ENCODE peak calls at places on chromosomes 6 and 20, in five cellular contexts. One of them, this sample, is unnamed.

GRCh38 chr6:145206247-145206907 is 528.9 kb downstream of the EPM2A start:
- DNase-seq in suprapubic skin: no peak
- DNase-seq in mucosa of descending colon: no peak
- DNase-seq in uterus: no peak
- DNase-seq in colonic mucosa: no peak
- DNase-seq in this sample: no peak

GRCh38 chr6:51814418-51814817 is 273.0 kb downstream of the PKHD1 start:
- DNase-seq in colonic mucosa: no peak
- DNase-seq in suprapubic skin: no peak
- DNase-seq in uterus: no peak
- DNase-seq in mucosa of descending colon: no peak
- DNase-seq in this sample: no peak

GRCh38 chr20:49276895-49277785 is 717 bp downstream of the ZNFX1 start:
- DNase-seq in suprapubic skin: peak; percentile 82
- DNase-seq in mucosa of descending colon: peak; percentile 56
- DNase-seq in colonic mucosa: peak; percentile 50
- DNase-seq in uterus: no peak
- DNase-seq in this sample: peak; percentile 14

GRCh38 chr6:1757133-1757532 is 147.4 kb downstream of the FOXC1 start:
- DNase-seq in colonic mucosa: no peak
- DNase-seq in mucosa of descending colon: no peak
- DNase-seq in suprapubic skin: no peak
- DNase-seq in uterus: no peak
- DNase-seq in this sample: no peak

GRCh38 chr6:15824851-15825250 is 162.0 kb upstream of the DTNBP1 start:
- DNase-seq in mucosa of descending colon: no peak
- DNase-seq in uterus: no peak
- DNase-seq in colonic mucosa: no peak
- DNase-seq in suprapubic skin: no peak
- DNase-seq in this sample: no peak

GRCh38 chr20:32581839-32582658 is 3.1 kb downstream of the NOL4L start:
- DNase-seq in colonic mucosa: no peak
- DNase-seq in mucosa of descending colon: no peak
- DNase-seq in suprapubic skin: no peak
- DNase-seq in uterus: no peak
- DNase-seq in this sample: no peak

GRCh38 chr6:40302856-40303449 is 284.2 kb downstream of the LRFN2 start:
- DNase-seq in uterus: no peak
- DNase-seq in suprapubic skin: no peak
- DNase-seq in mucosa of descending colon: no peak
- DNase-seq in colonic mucosa: no peak
- DNase-seq in this sample: no peak

GRCh38 chr20:34475979-34476736 is 40.1 kb upstream of the DYNLRB1 start:
- DNase-seq in colonic mucosa: peak; percentile 37
- DNase-seq in mucosa of descending colon: peak; percentile 47
- DNase-seq in uterus: peak; percentile 28
- DNase-seq in suprapubic skin: no peak
- DNase-seq in this sample: peak; percentile 30

GRCh38 chr6:166240889-166241288 is 67.3 kb downstream of the PRR18 start:
- DNase-seq in uterus: no peak
- DNase-seq in mucosa of descending colon: no peak
- DNase-seq in colonic mucosa: no peak
- DNase-seq in suprapubic skin: no peak
- DNase-seq in this sample: no peak

GRCh38 chr6:31474871-31475286 is 23.1 kb upstream of the MICB start:
- DNase-seq in suprapubic skin: peak; percentile 48
- DNase-seq in mucosa of descending colon: no peak
- DNase-seq in colonic mucosa: no peak
- DNase-seq in uterus: no peak
- DNase-seq in this sample: no peak

GRCh38 chr6:170244721-170245201 is 46.1 kb downstream of the DLL1 start:
- DNase-seq in colonic mucosa: no peak
- DNase-seq in uterus: no peak
- DNase-seq in suprapubic skin: no peak
- DNase-seq in mucosa of descending colon: no peak
- DNase-seq in this sample: no peak

GRCh38 chr6:3797231-3798200 is 46.0 kb upstream of the PXDC1 start:
- DNase-seq in mucosa of descending colon: no peak
- DNase-seq in colonic mucosa: no peak
- DNase-seq in uterus: no peak
- DNase-seq in suprapubic skin: no peak
- DNase-seq in this sample: no peak

GRCh38 chr6:41878246-41878645 is 16.9 kb downstream of the USP49 start:
- DNase-seq in uterus: no peak
- DNase-seq in mucosa of descending colon: no peak
- DNase-seq in colonic mucosa: no peak
- DNase-seq in suprapubic skin: no peak
- DNase-seq in this sample: no peak

GRCh38 chr6:152472325-152472724 is 164.8 kb downstream of the SYNE1 start:
- DNase-seq in suprapubic skin: no peak
- DNase-seq in colonic mucosa: no peak
- DNase-seq in uterus: no peak
- DNase-seq in mucosa of descending colon: no peak
- DNase-seq in this sample: no peak

GRCh38 chr20:10379761-10380160 is 54.3 kb downstream of the MKKS start:
- DNase-seq in colonic mucosa: no peak
- DNase-seq in suprapubic skin: no peak
- DNase-seq in uterus: no peak
- DNase-seq in mucosa of descending colon: no peak
- DNase-seq in this sample: no peak

GRCh38 chr20:23159256-23159922 is 73.3 kb upstream of the CD93 start:
- DNase-seq in suprapubic skin: no peak
- DNase-seq in mucosa of descending colon: no peak
- DNase-seq in colonic mucosa: no peak
- DNase-seq in uterus: no peak
- DNase-seq in this sample: no peak

GRCh38 chr20:59007758-59008511 is 881 bp upstream of the CTSZ start:
- DNase-seq in uterus: no peak
- DNase-seq in suprapubic skin: no peak
- DNase-seq in mucosa of descending colon: peak; percentile 60
- DNase-seq in colonic mucosa: peak; percentile 45
- DNase-seq in this sample: peak; percentile 44

GRCh38 chr6:155638200-155638599 is 182.6 kb upstream of the NOX3 start:
- DNase-seq in uterus: no peak
- DNase-seq in mucosa of descending colon: no peak
- DNase-seq in suprapubic skin: no peak
- DNase-seq in colonic mucosa: no peak
- DNase-seq in this sample: no peak

GRCh38 chr20:35776513-35777101 is 4.8 kb downstream of the PHF20 start:
- DNase-seq in mucosa of descending colon: peak; percentile 62
- DNase-seq in uterus: peak; percentile 58
- DNase-seq in colonic mucosa: peak; percentile 65
- DNase-seq in suprapubic skin: peak; percentile 82
- DNase-seq in this sample: peak; percentile 58

GRCh38 chr6:13402711-13403110 is 74.4 kb upstream of the TBC1D7 start:
- DNase-seq in mucosa of descending colon: no peak
- DNase-seq in suprapubic skin: no peak
- DNase-seq in colonic mucosa: no peak
- DNase-seq in uterus: no peak
- DNase-seq in this sample: no peak

DNA sequence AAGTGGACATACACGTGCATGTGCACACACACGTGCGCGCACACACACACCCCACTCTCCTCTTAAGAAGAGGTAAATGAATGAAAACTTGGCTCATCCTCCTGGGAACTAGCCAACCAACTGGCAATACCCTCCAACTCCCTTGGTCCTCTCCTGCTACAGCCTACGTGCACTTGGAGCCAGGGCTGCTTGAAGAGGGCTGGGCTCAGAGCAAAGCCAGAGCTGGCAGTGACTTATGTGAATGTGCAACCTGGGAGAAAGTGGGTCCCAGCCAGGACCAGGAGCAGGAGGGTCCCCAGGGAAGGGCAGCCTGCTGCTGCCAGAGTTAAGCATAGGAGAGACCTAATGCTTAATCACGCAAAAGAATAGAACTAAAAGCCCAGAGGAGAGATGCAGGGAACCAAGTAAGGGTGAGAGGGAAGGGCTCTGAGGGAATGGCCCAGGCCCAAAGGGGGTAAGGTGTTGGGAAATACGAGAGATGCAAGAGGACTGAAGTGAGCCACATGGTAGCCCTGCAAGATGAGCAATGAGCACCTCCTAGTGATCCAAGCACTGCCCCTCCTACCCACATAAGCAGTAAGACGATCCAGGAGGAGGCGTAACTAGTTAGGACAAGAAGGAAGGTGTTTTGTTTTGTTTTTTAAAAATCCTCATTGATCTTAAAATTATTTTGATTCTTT is 24.7 kb downstream of the TRAF3IP2 start:
- DNase-seq in suprapubic skin: no peak
- DNase-seq in uterus: peak; percentile 51
- DNase-seq in mucosa of descending colon: no peak
- DNase-seq in colonic mucosa: no peak
- DNase-seq in this sample: no peak
- TF ChIP-seq CTCF in suprapubic skin: no peak
- TF ChIP-seq CTCF in uterus: no peak
- TF ChIP-seq CTCF in mucosa of descending colon: no peak
- TF ChIP-seq CTCF in colonic mucosa: no peak
- TF ChIP-seq CTCF in this sample: no peak

GRCh38 chr20:62899633-62900051 is 26.7 kb downstream of the DIDO1 start:
- DNase-seq in suprapubic skin: no peak
- DNase-seq in uterus: no peak
- DNase-seq in colonic mucosa: no peak
- DNase-seq in mucosa of descending colon: peak; percentile 42
- DNase-seq in this sample: no peak

GRCh38 chr20:62901891-62902290 is 24.4 kb downstream of the DIDO1 start:
- DNase-seq in colonic mucosa: no peak
- DNase-seq in mucosa of descending colon: no peak
- DNase-seq in uterus: no peak
- DNase-seq in suprapubic skin: no peak
- DNase-seq in this sample: no peak

GRCh38 chr20:62900052-62900691 is 26.1 kb downstream of the DIDO1 start:
- DNase-seq in suprapubic skin: no peak
- DNase-seq in uterus: peak; percentile 79
- DNase-seq in colonic mucosa: peak; percentile 81
- DNase-seq in mucosa of descending colon: peak; percentile 82
- DNase-seq in this sample: peak; percentile 49

GRCh38 chr20:62898970-62899632 is 27.2 kb downstream of the DIDO1 start:
- DNase-seq in mucosa of descending colon: no peak
- DNase-seq in colonic mucosa: no peak
- DNase-seq in suprapubic skin: no peak
- DNase-seq in uterus: no peak
- DNase-seq in this sample: no peak

DNA sequence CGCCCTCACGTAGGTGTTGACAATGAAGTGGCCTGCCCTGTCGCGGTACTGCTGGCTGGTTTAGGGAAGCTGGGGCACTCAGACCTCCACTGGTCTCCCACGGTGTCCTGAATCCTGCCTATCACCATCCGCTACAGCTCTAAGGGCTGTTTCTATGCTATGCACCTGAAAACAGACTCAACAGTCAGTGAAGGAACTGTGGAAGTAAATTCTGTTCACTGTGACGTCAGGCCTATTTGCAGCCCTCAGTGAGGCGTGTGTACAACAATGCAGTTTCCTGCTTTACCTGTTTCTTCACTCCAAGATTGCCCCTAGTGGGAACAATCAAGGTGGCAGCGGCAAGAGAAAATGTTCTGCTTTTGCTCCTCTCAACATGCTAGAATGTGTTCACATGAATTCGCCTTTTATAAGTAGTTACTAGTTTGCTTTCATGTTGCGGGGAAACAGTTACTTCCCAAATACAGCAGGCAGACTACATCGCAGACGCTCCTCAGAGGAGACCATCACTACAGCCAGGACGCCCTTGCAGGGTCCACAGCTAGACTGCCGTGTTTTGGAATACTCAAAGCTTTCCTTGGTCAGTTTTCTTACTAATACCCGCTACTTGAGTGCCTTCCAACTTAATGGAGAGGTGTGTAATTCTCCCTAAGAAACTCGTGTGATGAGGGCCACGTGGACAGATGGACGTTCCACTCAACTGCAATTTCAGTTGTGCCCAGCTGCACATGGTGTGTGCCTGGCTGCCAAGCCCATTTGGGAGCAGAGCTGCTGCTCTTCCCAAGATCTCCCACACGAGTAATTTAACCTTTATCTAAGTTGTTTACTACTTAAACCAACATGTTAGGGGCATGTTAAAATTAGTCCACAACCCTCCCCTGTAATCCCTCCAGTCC is 25.4 kb downstream of the DIDO1 start:
- DNase-seq in colonic mucosa: peak; percentile 62
- DNase-seq in suprapubic skin: no peak
- DNase-seq in uterus: no peak
- DNase-seq in mucosa of descending colon: peak; percentile 68
- DNase-seq in this sample: no peak
- TF ChIP-seq CTCF in colonic mucosa: no peak
- TF ChIP-seq CTCF in suprapubic skin: peak; percentile 14
- TF ChIP-seq CTCF in uterus: no peak
- TF ChIP-seq CTCF in mucosa of descending colon: no peak
- TF ChIP-seq CTCF in this sample: no peak

DNA sequence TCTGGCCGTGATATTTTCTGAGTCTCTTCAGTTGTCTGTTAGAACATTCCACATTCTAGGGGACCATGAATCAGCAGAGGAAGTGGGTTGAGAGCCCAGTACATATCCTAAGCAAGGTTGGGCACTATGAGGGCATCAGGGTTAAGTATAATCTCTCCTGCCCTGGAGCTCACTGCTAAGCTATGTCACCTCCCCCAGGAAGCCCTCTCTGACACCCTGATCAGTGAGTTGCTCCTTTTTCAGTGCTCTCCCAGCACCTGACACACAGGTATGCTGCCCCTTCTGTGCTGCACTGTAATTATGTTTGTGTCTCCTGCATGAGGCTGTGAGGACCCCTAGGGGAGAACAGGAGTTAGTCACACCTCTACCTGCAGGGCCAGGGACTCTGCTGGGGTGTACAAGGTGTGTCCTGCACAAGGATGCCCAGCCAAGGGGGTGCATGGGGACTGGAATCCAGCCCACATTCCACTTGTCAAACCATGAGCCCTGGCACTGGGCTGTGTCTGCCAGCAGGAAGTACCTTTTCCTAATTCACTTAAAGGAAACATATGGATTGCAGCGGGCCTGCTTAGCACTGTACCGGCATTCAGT is 3.9 kb downstream of the RAB44 start:
- DNase-seq in colonic mucosa: no peak
- DNase-seq in suprapubic skin: peak; percentile 52
- DNase-seq in mucosa of descending colon: no peak
- DNase-seq in uterus: no peak
- DNase-seq in this sample: no peak
- TF ChIP-seq CTCF in colonic mucosa: no peak
- TF ChIP-seq CTCF in suprapubic skin: no peak
- TF ChIP-seq CTCF in mucosa of descending colon: no peak
- TF ChIP-seq CTCF in uterus: no peak
- TF ChIP-seq CTCF in this sample: no peak

GRCh38 chr6:112085666-112086065 is 1.6 kb downstream of the TUBE1 start:
- DNase-seq in suprapubic skin: no peak
- DNase-seq in mucosa of descending colon: no peak
- DNase-seq in uterus: no peak
- DNase-seq in colonic mucosa: no peak
- DNase-seq in this sample: no peak

GRCh38 chr6:112086744-112087135 is 542 bp downstream of the TUBE1 start:
- DNase-seq in suprapubic skin: no peak
- DNase-seq in uterus: no peak
- DNase-seq in mucosa of descending colon: peak; percentile 12
- DNase-seq in colonic mucosa: no peak
- DNase-seq in this sample: no peak

GRCh38 chr6:112081569-112081968 is 5.7 kb downstream of the TUBE1 start:
- DNase-seq in suprapubic skin: no peak
- DNase-seq in uterus: no peak
- DNase-seq in colonic mucosa: no peak
- DNase-seq in mucosa of descending colon: no peak
- DNase-seq in this sample: no peak

GRCh38 chr6:112087916-112088315 is 525 bp downstream of the FAM229B start:
- DNase-seq in suprapubic skin: no peak
- DNase-seq in uterus: no peak
- DNase-seq in colonic mucosa: no peak
- DNase-seq in mucosa of descending colon: no peak
- DNase-seq in this sample: no peak

GRCh38 chr6:112087136-112087908 is at the start of the genes FAM229B and TUBE1:
- DNase-seq in uterus: peak; percentile 94
- DNase-seq in colonic mucosa: peak; percentile 94
- DNase-seq in mucosa of descending colon: peak; percentile 96
- DNase-seq in suprapubic skin: peak; percentile 91
- DNase-seq in this sample: peak; percentile 77
- TF ChIP-seq CTCF in uterus: no peak
- TF ChIP-seq CTCF in colonic mucosa: no peak
- TF ChIP-seq CTCF in mucosa of descending colon: no peak
- TF ChIP-seq CTCF in suprapubic skin: no peak
- TF ChIP-seq CTCF in this sample: no peak

This sample was measured in tibial nerve.